ENCODE peak calls at places on chromosomes 12 and 14, in six cellular contexts. One of them, this sample, is unnamed.

GRCh38 chr14:85533821-85534271 is 3.9 kb downstream of the FLRT2 start:
- DNase-seq in breast epithelium: no peak
- DNase-seq in IMR-90: peak
- DNase-seq in adrenal gland: peak
- DNase-seq in heart left ventricle: no peak
- DNase-seq in endothelial cell of umbilical vein: peak
- DNase-seq in this sample: no peak

GRCh38 chr12:116736962-116737773 is 701 bp downstream of the SPRING1 start:
- DNase-seq in breast epithelium: no peak
- DNase-seq in IMR-90: no peak
- DNase-seq in adrenal gland: no peak
- DNase-seq in heart left ventricle: no peak
- DNase-seq in endothelial cell of umbilical vein: no peak
- DNase-seq in this sample: peak

GRCh38 chr12:13504074-13504473 is 307.5 kb downstream of the EMP1 start:
- DNase-seq in breast epithelium: no peak
- DNase-seq in IMR-90: no peak
- DNase-seq in adrenal gland: no peak
- DNase-seq in heart left ventricle: no peak
- DNase-seq in endothelial cell of umbilical vein: no peak
- DNase-seq in this sample: no peak

GRCh38 chr12:20383612-20384011 is 15.3 kb downstream of the PDE3A start:
- DNase-seq in breast epithelium: no peak
- DNase-seq in IMR-90: no peak
- DNase-seq in adrenal gland: no peak
- DNase-seq in heart left ventricle: no peak
- DNase-seq in endothelial cell of umbilical vein: no peak
- DNase-seq in this sample: no peak

GRCh38 chr12:53289891-53290290 is 5.5 kb upstream of the PFDN5 start:
- DNase-seq in breast epithelium: no peak
- DNase-seq in IMR-90: peak
- DNase-seq in adrenal gland: peak
- DNase-seq in heart left ventricle: no peak
- DNase-seq in endothelial cell of umbilical vein: peak
- DNase-seq in this sample: peak

GRCh38 chr12:2248087-2248900 is 195.5 kb downstream of the CACNA1C start:
- DNase-seq in breast epithelium: no peak
- DNase-seq in IMR-90: peak
- DNase-seq in adrenal gland: no peak
- DNase-seq in heart left ventricle: peak
- DNase-seq in endothelial cell of umbilical vein: no peak
- DNase-seq in this sample: no peak

GRCh38 chr12:96255077-96255476 is 60.9 kb downstream of the ELK3 start:
- DNase-seq in breast epithelium: no peak
- DNase-seq in IMR-90: peak
- DNase-seq in adrenal gland: peak
- DNase-seq in heart left ventricle: peak
- DNase-seq in endothelial cell of umbilical vein: peak
- DNase-seq in this sample: no peak

GRCh38 chr14:101313268-101313667 is 248.0 kb upstream of the DIO3 start:
- DNase-seq in breast epithelium: no peak
- DNase-seq in IMR-90: no peak
- DNase-seq in adrenal gland: no peak
- DNase-seq in heart left ventricle: no peak
- DNase-seq in endothelial cell of umbilical vein: no peak
- DNase-seq in this sample: no peak

GRCh38 chr12:111781085-111781658 is 14.4 kb downstream of the ALDH2 start:
- DNase-seq in breast epithelium: no peak
- DNase-seq in IMR-90: no peak
- DNase-seq in adrenal gland: no peak
- DNase-seq in heart left ventricle: no peak
- DNase-seq in endothelial cell of umbilical vein: no peak
- DNase-seq in this sample: no peak

GRCh38 chr12:65895759-65896656 is 71.7 kb downstream of the HMGA2 start:
- DNase-seq in breast epithelium: no peak
- DNase-seq in IMR-90: no peak
- DNase-seq in adrenal gland: no peak
- DNase-seq in heart left ventricle: no peak
- DNase-seq in endothelial cell of umbilical vein: no peak
- DNase-seq in this sample: no peak

GRCh38 chr12:85191-85666 is 18.7 kb downstream of the IQSEC3 start:
- DNase-seq in breast epithelium: peak
- DNase-seq in IMR-90: no peak
- DNase-seq in adrenal gland: no peak
- DNase-seq in heart left ventricle: no peak
- DNase-seq in endothelial cell of umbilical vein: no peak
- DNase-seq in this sample: no peak

GRCh38 chr12:105948331-105948730 is 190.4 kb downstream of the NUAK1 start:
- DNase-seq in breast epithelium: peak
- DNase-seq in IMR-90: peak
- DNase-seq in adrenal gland: no peak
- DNase-seq in heart left ventricle: no peak
- DNase-seq in endothelial cell of umbilical vein: no peak
- DNase-seq in this sample: no peak

GRCh38 chr12:76402259-76402658 is 54.0 kb upstream of the BBS10 start:
- DNase-seq in breast epithelium: no peak
- DNase-seq in IMR-90: no peak
- DNase-seq in adrenal gland: no peak
- DNase-seq in heart left ventricle: no peak
- DNase-seq in endothelial cell of umbilical vein: no peak
- DNase-seq in this sample: no peak

GRCh38 chr14:102140027-102140749 is 491 bp downstream of the WDR20 start:
- DNase-seq in breast epithelium: peak
- DNase-seq in IMR-90: no peak
- DNase-seq in adrenal gland: peak
- DNase-seq in heart left ventricle: peak
- DNase-seq in endothelial cell of umbilical vein: peak
- DNase-seq in this sample: peak

GRCh38 chr12:29245246-29245645 is 96.2 kb downstream of the FAR2 start:
- DNase-seq in breast epithelium: no peak
- DNase-seq in IMR-90: peak
- DNase-seq in adrenal gland: no peak
- DNase-seq in heart left ventricle: no peak
- DNase-seq in endothelial cell of umbilical vein: no peak
- DNase-seq in this sample: no peak

GRCh38 chr14:20823859-20824258 is 21.2 kb upstream of the RNASE1 start:
- DNase-seq in breast epithelium: no peak
- DNase-seq in IMR-90: no peak
- DNase-seq in adrenal gland: no peak
- DNase-seq in heart left ventricle: no peak
- DNase-seq in endothelial cell of umbilical vein: no peak
- DNase-seq in this sample: no peak

GRCh38 chr12:25056486-25057130 is 107.7 kb upstream of the BCAT1 start:
- DNase-seq in breast epithelium: no peak
- DNase-seq in IMR-90: no peak
- DNase-seq in adrenal gland: no peak
- DNase-seq in heart left ventricle: no peak
- DNase-seq in endothelial cell of umbilical vein: no peak
- DNase-seq in this sample: no peak

GRCh38 chr12:111152581-111152980 is 216.3 kb downstream of the PHETA1 start:
- DNase-seq in breast epithelium: no peak
- DNase-seq in IMR-90: no peak
- DNase-seq in adrenal gland: no peak
- DNase-seq in heart left ventricle: no peak
- DNase-seq in endothelial cell of umbilical vein: no peak
- DNase-seq in this sample: no peak

GRCh38 chr12:123840765-123841425 is 78.8 kb downstream of the DNAH10 start:
- DNase-seq in breast epithelium: no peak
- DNase-seq in IMR-90: no peak
- DNase-seq in adrenal gland: no peak
- DNase-seq in heart left ventricle: no peak
- DNase-seq in endothelial cell of umbilical vein: no peak
- DNase-seq in this sample: no peak

GRCh38 chr14:47227051-47227600 is 448.3 kb downstream of the MDGA2 start:
- DNase-seq in breast epithelium: no peak
- DNase-seq in IMR-90: no peak
- DNase-seq in adrenal gland: no peak
- DNase-seq in heart left ventricle: no peak
- DNase-seq in endothelial cell of umbilical vein: peak
- DNase-seq in this sample: no peak

GRCh38 chr14:100393362-100393761 is 70.2 kb downstream of the SLC25A47 start:
- DNase-seq in breast epithelium: no peak
- DNase-seq in IMR-90: no peak
- DNase-seq in adrenal gland: no peak
- DNase-seq in heart left ventricle: no peak
- DNase-seq in endothelial cell of umbilical vein: no peak
- DNase-seq in this sample: no peak

GRCh38 chr14:25108959-25109358 is 59.0 kb upstream of the STXBP6 start:
- DNase-seq in breast epithelium: no peak
- DNase-seq in IMR-90: no peak
- DNase-seq in adrenal gland: no peak
- DNase-seq in heart left ventricle: no peak
- DNase-seq in endothelial cell of umbilical vein: no peak
- DNase-seq in this sample: no peak

GRCh38 chr12:62210422-62210821 is 49.8 kb upstream of the USP15 start:
- DNase-seq in breast epithelium: no peak
- DNase-seq in IMR-90: peak
- DNase-seq in adrenal gland: peak
- DNase-seq in heart left ventricle: no peak
- DNase-seq in endothelial cell of umbilical vein: peak
- DNase-seq in this sample: no peak

GRCh38 chr14:27528328-27528727 is 930.5 kb upstream of the NOVA1 start:
- DNase-seq in breast epithelium: no peak
- DNase-seq in IMR-90: no peak
- DNase-seq in adrenal gland: no peak
- DNase-seq in heart left ventricle: no peak
- DNase-seq in endothelial cell of umbilical vein: peak
- DNase-seq in this sample: peak

GRCh38 chr12:108482717-108483212 is 32.3 kb upstream of the FICD start:
- DNase-seq in breast epithelium: no peak
- DNase-seq in IMR-90: peak
- DNase-seq in adrenal gland: no peak
- DNase-seq in heart left ventricle: no peak
- DNase-seq in endothelial cell of umbilical vein: no peak
- DNase-seq in this sample: peak

GRCh38 chr12:20367731-20368652 is at the start of gene PDE3A:
- DNase-seq in breast epithelium: no peak
- DNase-seq in IMR-90: peak
- DNase-seq in adrenal gland: peak
- DNase-seq in heart left ventricle: peak
- DNase-seq in endothelial cell of umbilical vein: peak
- DNase-seq in this sample: peak

GRCh38 chr12:108975024-108975593 is 45.8 kb downstream of the SVOP start:
- DNase-seq in breast epithelium: no peak
- DNase-seq in IMR-90: no peak
- DNase-seq in adrenal gland: no peak
- DNase-seq in heart left ventricle: no peak
- DNase-seq in endothelial cell of umbilical vein: no peak
- DNase-seq in this sample: no peak

GRCh38 chr12:12776261-12776660 is 9.2 kb upstream of the APOLD1 start:
- DNase-seq in breast epithelium: no peak
- DNase-seq in IMR-90: peak
- DNase-seq in adrenal gland: no peak
- DNase-seq in heart left ventricle: no peak
- DNase-seq in endothelial cell of umbilical vein: peak
- DNase-seq in this sample: no peak

GRCh38 chr12:48280572-48280971 is 70.1 kb downstream of the ZNF641 start:
- DNase-seq in breast epithelium: no peak
- DNase-seq in IMR-90: no peak
- DNase-seq in adrenal gland: no peak
- DNase-seq in heart left ventricle: no peak
- DNase-seq in endothelial cell of umbilical vein: no peak
- DNase-seq in this sample: no peak

GRCh38 chr12:120432772-120433525 is 5.0 kb upstream of the COX6A1 start:
- DNase-seq in breast epithelium: no peak
- DNase-seq in IMR-90: no peak
- DNase-seq in adrenal gland: no peak
- DNase-seq in heart left ventricle: no peak
- DNase-seq in endothelial cell of umbilical vein: no peak
- DNase-seq in this sample: no peak

GRCh38 chr14:24280797-24281460 is 9.5 kb upstream of the RABGGTA start:
- DNase-seq in breast epithelium: no peak
- DNase-seq in IMR-90: no peak
- DNase-seq in adrenal gland: no peak
- DNase-seq in heart left ventricle: no peak
- DNase-seq in endothelial cell of umbilical vein: no peak
- DNase-seq in this sample: no peak

GRCh38 chr14:75459099-75459741 is 31.4 kb downstream of the JDP2 start:
- DNase-seq in breast epithelium: peak
- DNase-seq in IMR-90: no peak
- DNase-seq in adrenal gland: peak
- DNase-seq in heart left ventricle: peak
- DNase-seq in endothelial cell of umbilical vein: no peak
- DNase-seq in this sample: no peak
- TF ChIP-seq POLR2A in breast epithelium: no peak
- TF ChIP-seq POLR2A in IMR-90: no peak
- TF ChIP-seq POLR2A in adrenal gland: no peak
- TF ChIP-seq POLR2A in heart left ventricle: no peak
- TF ChIP-seq POLR2A in endothelial cell of umbilical vein: no peak
- TF ChIP-seq POLR2A in this sample: no peak

GRCh38 chr14:75295061-75295461 is 16.4 kb downstream of the FOS start:
- DNase-seq in breast epithelium: peak
- DNase-seq in IMR-90: peak
- DNase-seq in adrenal gland: peak
- DNase-seq in heart left ventricle: peak
- DNase-seq in endothelial cell of umbilical vein: peak
- DNase-seq in this sample: no peak
- TF ChIP-seq POLR2A in breast epithelium: no peak
- TF ChIP-seq POLR2A in IMR-90: peak
- TF ChIP-seq POLR2A in adrenal gland: peak
- TF ChIP-seq POLR2A in heart left ventricle: no peak
- TF ChIP-seq POLR2A in endothelial cell of umbilical vein: peak
- TF ChIP-seq POLR2A in this sample: no peak

GRCh38 chr12:68815928-68816800 is 8.2 kb downstream of the MDM2 start:
- DNase-seq in breast epithelium: no peak
- DNase-seq in IMR-90: no peak
- DNase-seq in adrenal gland: no peak
- DNase-seq in heart left ventricle: no peak
- DNase-seq in endothelial cell of umbilical vein: no peak
- DNase-seq in this sample: no peak
- TF ChIP-seq POLR2A in breast epithelium: no peak
- TF ChIP-seq POLR2A in IMR-90: no peak
- TF ChIP-seq POLR2A in adrenal gland: no peak
- TF ChIP-seq POLR2A in heart left ventricle: no peak
- TF ChIP-seq POLR2A in endothelial cell of umbilical vein: no peak
- TF ChIP-seq POLR2A in this sample: no peak

DNA sequence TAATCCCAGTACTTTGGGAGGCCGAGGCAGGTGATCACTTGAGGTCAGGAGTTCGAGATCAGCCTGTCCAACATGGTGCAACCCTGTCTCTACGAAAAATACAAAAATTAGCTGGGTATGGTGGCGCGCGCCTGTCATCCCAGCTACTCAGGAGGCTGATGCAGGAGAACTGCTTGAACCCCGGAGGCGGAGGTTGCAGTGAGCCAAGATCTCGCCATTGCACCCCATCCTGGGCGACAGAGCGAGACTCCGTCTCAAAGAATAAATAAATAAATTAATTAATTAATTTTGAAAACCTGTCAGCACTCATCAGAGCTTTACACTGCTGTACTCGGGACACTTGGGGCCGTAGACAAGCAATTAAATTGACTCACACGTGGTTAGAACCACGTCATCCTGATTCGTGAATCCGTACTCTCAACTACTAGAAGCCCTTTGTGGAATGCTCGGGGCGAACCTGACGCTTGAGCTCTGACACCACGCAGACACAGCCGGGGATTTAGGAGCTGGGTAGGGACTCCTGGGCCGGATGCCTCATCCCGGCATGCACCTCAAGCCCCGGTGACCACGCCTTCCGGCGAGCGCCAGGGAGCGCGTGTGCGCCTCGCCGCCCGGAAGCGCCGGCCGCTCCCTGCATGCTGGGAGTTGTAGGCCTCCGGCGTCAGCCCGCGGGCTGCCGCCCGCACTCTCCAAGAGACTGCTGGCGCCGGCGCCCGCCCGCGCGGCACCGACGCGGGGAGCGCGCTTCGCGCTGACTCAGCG is at the start of gene XPOT:
- DNase-seq in breast epithelium: peak
- DNase-seq in IMR-90: peak
- DNase-seq in adrenal gland: peak
- DNase-seq in heart left ventricle: peak
- DNase-seq in endothelial cell of umbilical vein: peak
- DNase-seq in this sample: peak
- TF ChIP-seq POLR2A in breast epithelium: no peak
- TF ChIP-seq POLR2A in IMR-90: peak
- TF ChIP-seq POLR2A in adrenal gland: peak
- TF ChIP-seq POLR2A in heart left ventricle: no peak
- TF ChIP-seq POLR2A in endothelial cell of umbilical vein: peak
- TF ChIP-seq POLR2A in this sample: peak

This sample was measured in H54.